ENCODE peak calls at places on chromosome 11, in six cellular contexts. S is A549, Q is heart left ventricle, G is colonic mucosa, M is ovary, I is HCT116. B is an unnamed sample.

GRCh38 chr11:112795142-112795815 is 165.9 kb upstream of the NCAM1 start:
- DNase-seq in Q (no peak), G (peak), S (peak), M (peak), I (peak), B (no peak)

GRCh38 chr11:128506999-128507591 is 80.3 kb downstream of the ETS1 start:
- DNase-seq in M (peak), G (peak), Q (peak), S (peak), I (no peak), B (peak)

GRCh38 chr11:25252854-25253253 is 756.0 kb downstream of the LUZP2 start:
- DNase-seq in S (no peak), M (no peak), G (no peak), Q (no peak), I (no peak), B (no peak)

GRCh38 chr11:79441159-79441875 is 487 bp upstream of the TENM4 start:
- DNase-seq in I (no peak), G (no peak), M (peak), S (no peak), Q (no peak), B (no peak)

GRCh38 chr11:86621854-86622253 is 50.6 kb downstream of the ME3 start:
- DNase-seq in I (no peak), G (no peak), S (no peak), Q (no peak), M (no peak), B (no peak)

GRCh38 chr11:75468534-75469340 is 35.7 kb upstream of the KLHL35 start:
- DNase-seq in I (no peak), S (no peak), M (peak), G (no peak), Q (peak), B (peak)

GRCh38 chr11:107702723-107703122 is 9.1 kb downstream of the SLN start:
- DNase-seq in I (no peak), S (no peak), G (no peak), Q (no peak), M (no peak), B (no peak)

GRCh38 chr11:70080763-70081162 is 2.6 kb downstream of the ANO1 start:
- DNase-seq in G (no peak), I (peak), M (no peak), Q (no peak), S (peak), B (no peak)

GRCh38 chr11:12053606-12054361 is 45.4 kb upstream of the DKK3 start:
- DNase-seq in S (no peak), I (no peak), G (no peak), M (no peak), Q (no peak), B (peak)

GRCh38 chr11:124669193-124669592 is 4.3 kb downstream of the SIAE start:
- DNase-seq in M (peak), S (peak), G (peak), I (peak), Q (peak), B (no peak)

GRCh38 chr11:86743223-86744118 is 56.9 kb upstream of the PRSS23 start:
- DNase-seq in I (peak), Q (no peak), S (peak), M (no peak), G (peak), B (peak)

GRCh38 chr11:102810943-102811528 is 13.1 kb upstream of the MMP1 start:
- DNase-seq in I (no peak), S (peak), Q (no peak), G (no peak), M (no peak), B (no peak)

DNA sequence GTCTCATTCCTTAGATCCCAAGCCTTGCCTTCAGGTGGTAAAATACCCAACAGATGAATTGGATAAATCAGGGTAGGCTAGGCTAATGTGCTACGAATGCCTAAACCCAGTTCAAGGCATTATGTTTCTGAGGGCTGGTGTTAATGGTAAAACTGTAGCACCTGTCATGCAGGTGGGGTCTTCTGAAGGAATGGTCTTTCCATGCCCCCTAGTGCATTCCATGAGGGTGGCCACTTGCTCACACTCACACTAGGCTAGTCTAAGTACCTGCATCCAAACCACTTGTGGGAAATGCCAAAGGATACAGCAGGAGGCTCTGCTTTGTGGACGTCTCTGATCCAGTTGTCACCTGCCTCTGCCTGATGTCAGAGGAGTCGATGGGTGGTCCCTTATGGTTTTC is 24.2 kb upstream of the UCP3 start:
- DNase-seq in G (no peak), I (no peak), S (no peak), Q (no peak), M (no peak), B (no peak)
- TF ChIP-seq CTCF in G (no peak), I (no peak), S (no peak), Q (no peak), M (no peak), B (no peak)

DNA sequence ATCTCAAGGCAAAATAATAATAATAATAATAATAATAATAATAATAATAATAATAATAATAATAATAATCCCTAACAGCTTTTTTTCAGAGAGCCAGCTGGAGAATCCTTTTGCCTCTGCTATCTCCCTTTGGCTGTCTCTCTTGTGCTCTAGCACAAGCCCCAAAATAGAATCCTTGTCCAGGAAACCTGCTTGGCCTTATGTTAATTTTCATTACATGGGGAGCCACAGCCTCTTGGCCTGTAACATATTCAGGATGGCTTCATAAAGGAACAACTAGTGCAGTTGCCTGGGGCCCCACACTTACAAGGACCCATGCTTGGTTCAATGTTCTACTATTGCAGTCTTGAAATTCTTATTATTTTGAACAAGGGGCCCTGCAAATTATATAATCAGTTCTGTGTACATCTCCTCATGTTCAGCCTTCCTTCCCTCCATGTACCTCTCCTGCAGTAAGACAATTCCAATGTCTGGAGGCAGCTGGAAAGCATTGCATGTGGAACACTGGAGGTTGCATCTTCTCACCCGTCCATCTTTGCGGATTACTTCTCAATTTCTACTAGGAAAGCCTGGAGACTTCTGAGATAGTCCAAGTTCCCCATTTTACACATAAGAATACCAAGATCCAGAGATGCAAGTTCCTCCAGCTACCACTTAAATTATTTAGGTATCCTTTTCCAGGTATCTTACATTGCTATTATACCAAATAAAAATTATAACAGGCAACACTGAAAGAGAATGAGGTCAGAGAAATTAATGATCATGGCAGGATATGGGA is 37.8 kb upstream of the SORL1 start:
- DNase-seq in M (no peak), G (no peak), S (no peak), Q (no peak), I (no peak), B (no peak)
- H3K27ac ChIP-seq in M (no peak), G (no peak), S (no peak), Q (no peak), I (no peak), B (no peak)

GRCh38 chr11:19472679-19473078 is 231.9 kb upstream of the E2F8 start:
- DNase-seq in S (no peak), G (no peak), Q (no peak), I (no peak), M (no peak), B (no peak)
- H3K4me3 ChIP-seq in S (no peak), G (no peak), Q (no peak), I (no peak), M (no peak), B (no peak)

GRCh38 chr11:43944761-43945311 is 2.4 kb downstream of the C11orf96 start:
- DNase-seq in I (no peak), Q (peak), G (peak), S (peak), M (peak), B (peak)

GRCh38 chr11:43948341-43949185 is 6.1 kb downstream of the C11orf96 start:
- DNase-seq in I (no peak), S (no peak), G (no peak), M (no peak), Q (no peak), B (no peak)

GRCh38 chr11:43943931-43944751 is 1.7 kb downstream of the C11orf96 start:
- DNase-seq in I (no peak), Q (no peak), M (peak), G (no peak), S (no peak), B (peak)

GRCh38 chr11:43947815-43948214 is 5.4 kb downstream of the C11orf96 start:
- DNase-seq in G (no peak), I (no peak), S (no peak), Q (no peak), M (peak), B (no peak)

GRCh38 chr11:43947003-43947500 is 4.6 kb downstream of the C11orf96 start:
- DNase-seq in S (peak), I (peak), M (peak), Q (no peak), G (no peak), B (no peak)
- TF ChIP-seq CTCF in S (no peak), I (peak), M (no peak), Q (peak), G (no peak), B (no peak)

GRCh38 chr11:29018631-29019030 is 910.4 kb downstream of the METTL15 start:
- DNase-seq in Q (no peak), S (peak), I (no peak), M (no peak), G (no peak), B (no peak)
- H3K27ac ChIP-seq in Q (no peak), S (peak), I (no peak), M (no peak), G (no peak), B (no peak)

GRCh38 chr11:64643927-64644326 is 52.9 kb downstream of the SLC22A12 start:
- DNase-seq in S (no peak), I (no peak), M (no peak), Q (no peak), G (no peak), B (no peak)
- H3K4me3 ChIP-seq in S (peak), I (no peak), M (peak), Q (peak), G (no peak), B (peak)

GRCh38 chr11:114344494-114344893 is 48.3 kb downstream of the NNMT start:
- DNase-seq in S (no peak), M (no peak), G (no peak), Q (no peak), I (no peak), B (no peak)

GRCh38 chr11:114346709-114347141 is 50.5 kb downstream of the NNMT start:
- DNase-seq in G (no peak), S (peak), Q (no peak), M (no peak), I (no peak), B (no peak)

GRCh38 chr11:114350022-114350421 is 50.3 kb downstream of the C11orf71 start:
- DNase-seq in S (no peak), Q (no peak), I (no peak), M (no peak), G (no peak), B (no peak)

GRCh38 chr11:114345575-114346222 is 49.5 kb downstream of the NNMT start:
- DNase-seq in S (no peak), I (no peak), G (no peak), M (no peak), Q (no peak), B (no peak)

DNA sequence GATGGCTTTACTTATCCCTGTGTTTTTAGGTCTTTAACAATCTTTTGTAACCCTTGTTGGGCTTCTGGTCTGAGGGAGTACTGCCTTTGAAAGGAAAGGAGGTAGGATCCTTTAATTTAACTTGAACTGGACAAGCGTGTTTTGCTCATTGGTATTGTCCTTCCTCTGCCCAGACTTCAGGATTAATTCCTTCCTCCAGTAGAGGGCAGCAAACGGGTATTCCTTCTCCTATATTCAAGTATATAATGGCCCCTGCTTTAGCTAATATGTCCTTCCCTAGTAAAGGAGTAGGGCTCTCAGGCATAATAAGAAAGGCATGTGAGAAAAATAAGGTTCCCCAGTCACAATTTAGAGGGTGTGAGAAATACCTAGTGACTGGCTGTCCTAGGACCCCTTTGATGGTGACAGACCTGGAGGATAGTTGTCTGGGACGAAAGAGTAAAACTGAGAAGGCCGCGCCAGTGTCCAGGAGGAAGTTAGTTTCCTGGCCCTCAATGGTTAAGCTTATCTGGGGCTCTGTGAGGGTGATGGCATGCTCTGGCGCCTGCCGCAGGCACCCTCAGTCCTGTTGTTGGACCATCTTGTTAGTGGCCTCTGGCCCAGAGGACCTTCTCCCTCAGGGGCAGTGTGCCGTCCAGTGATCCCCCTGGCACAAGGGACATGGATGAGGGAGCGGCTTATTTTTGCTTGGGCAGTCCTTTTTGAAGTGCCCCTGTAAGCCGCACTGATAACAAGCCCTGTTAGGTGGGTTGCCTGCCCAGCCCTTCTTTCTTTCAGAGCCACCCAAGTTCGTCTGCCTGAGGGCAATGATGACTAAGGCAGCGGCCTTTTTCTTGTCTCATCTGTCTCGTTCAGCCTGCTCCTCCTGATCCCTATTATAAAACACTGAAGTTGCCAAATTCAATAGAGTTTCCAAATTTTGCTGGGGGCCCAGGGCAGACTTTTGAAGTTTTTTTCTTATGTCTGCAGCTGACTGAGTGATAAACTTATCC is 51.8 kb downstream of the C11orf71 start:
- DNase-seq in M (peak), I (peak), Q (peak), S (peak), G (peak), B (no peak)
- TF ChIP-seq CTCF in M (no peak), I (peak), Q (peak), S (peak), G (peak), B (peak)

DNA sequence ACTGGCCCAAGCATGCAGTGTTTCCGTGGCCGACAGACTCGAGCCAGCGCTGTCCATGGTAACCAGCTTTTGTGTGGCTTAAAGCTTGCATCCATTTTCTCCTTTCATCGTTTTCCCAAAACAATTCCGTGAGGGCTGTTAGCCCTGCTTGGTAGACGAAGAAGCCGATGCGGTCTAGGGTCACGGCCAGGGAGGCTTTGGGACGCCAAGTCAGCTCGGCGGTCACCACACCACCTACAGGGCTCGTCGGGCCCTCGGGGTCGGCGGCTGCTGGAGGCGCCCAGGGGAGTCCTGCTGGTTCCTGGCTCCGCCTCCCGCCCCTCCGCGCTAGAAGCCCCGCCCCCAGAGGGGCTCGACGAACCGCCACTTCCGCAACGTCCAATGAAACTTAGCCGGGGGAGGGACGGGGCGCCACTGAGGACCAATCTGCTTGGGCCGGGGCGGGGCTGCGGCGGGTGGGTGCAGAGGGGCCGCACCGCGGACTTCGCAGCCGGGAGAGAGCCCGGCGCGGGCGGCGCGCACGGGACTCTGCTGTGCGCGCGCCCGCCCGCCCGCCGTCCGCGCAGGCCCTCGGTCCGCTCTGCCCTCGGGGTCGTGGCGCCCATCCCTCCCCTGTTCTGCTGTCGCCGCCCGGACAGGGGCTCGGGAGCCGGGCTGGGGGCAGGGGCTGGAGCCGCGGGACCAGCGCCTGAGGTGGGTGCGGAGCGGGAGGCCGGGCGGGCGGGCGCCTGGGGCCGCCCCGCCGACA is at the start of gene TIGD3:
- DNase-seq in S (peak), I (peak), M (peak), G (peak), Q (peak), B (peak)
- H3K27ac ChIP-seq in S (peak), I (peak), M (no peak), G (peak), Q (peak), B (peak)

B was measured in sigmoid colon.